ENCODE peak calls at places on chromosomes 5 and 9, in six cellular contexts. C is H7, J is tibial artery, N is GM12891, W is posterior cingulate gyrus, P is amniotic stem cell. G is an unnamed sample.

GRCh38 chr9:79572032-79572890 is 496 bp downstream of the TLE4 start:
- DNase-seq in N (peak; percentile 11), P (peak; percentile 49), C (no peak), W (no peak), J (peak; percentile 34), G (no peak)

GRCh38 chr5:3000631-3001030 is 249.2 kb upstream of the IRX2 start:
- DNase-seq in W (no peak), N (no peak), J (no peak), P (no peak), C (no peak), G (no peak)

GRCh38 chr5:132102101-132102701 is 28.6 kb downstream of the CSF2 start:
- DNase-seq in J (no peak), N (no peak), W (no peak), C (no peak), P (no peak), G (no peak)

GRCh38 chr5:160930361-160930760 is 78.3 kb upstream of the ATP10B start:
- DNase-seq in C (peak; percentile 55), J (no peak), W (no peak), P (no peak), N (no peak), G (peak; percentile 29)

GRCh38 chr9:112629890-112630485 is 87.9 kb downstream of the INIP start:
- DNase-seq in J (no peak), C (no peak), P (no peak), W (no peak), N (no peak), G (no peak)

GRCh38 chr9:29701536-29701935 is 2128.3 kb upstream of the C9orf72 start:
- DNase-seq in J (no peak), N (no peak), C (no peak), W (no peak), P (no peak), G (no peak)

GRCh38 chr9:135485832-135486231 is 6.2 kb downstream of the PPP1R26 start:
- DNase-seq in P (no peak), J (no peak), W (no peak), C (peak; percentile 46), N (no peak), G (no peak)

GRCh38 chr5:159764283-159764927 is 151.9 kb upstream of the ADRA1B start:
- DNase-seq in C (no peak), W (no peak), N (no peak), J (no peak), P (no peak), G (no peak)

GRCh38 chr5:142597546-142598337 is 88.1 kb downstream of the FGF1 start:
- DNase-seq in W (peak; percentile 63), J (no peak), N (no peak), C (no peak), P (peak; percentile 80), G (no peak)

GRCh38 chr9:130445268-130445983 is 665 bp downstream of the ASS1 start:
- DNase-seq in N (no peak), W (no peak), P (no peak), C (peak; percentile 85), J (peak; percentile 66), G (no peak)

GRCh38 chr5:55925181-55925580 is 69.6 kb downstream of the IL6ST start:
- DNase-seq in W (no peak), J (no peak), P (no peak), N (no peak), C (peak; percentile 10), G (no peak)

GRCh38 chr5:147226512-147226911 is 8.3 kb upstream of the STK32A start:
- DNase-seq in N (no peak), P (no peak), C (no peak), J (no peak), W (no peak), G (no peak)

GRCh38 chr9:126373241-126373640 is 46.6 kb downstream of the MVB12B start:
- DNase-seq in P (no peak), W (no peak), C (no peak), N (no peak), J (no peak), G (no peak)

GRCh38 chr5:137218896-137219295 is 280.2 kb downstream of the SPOCK1 start:
- DNase-seq in J (no peak), C (no peak), P (no peak), W (no peak), N (no peak), G (no peak)